ENCODE peak calls at places on chromosomes 11 and 22, in ten cellular contexts. One of them, this sample, is unnamed.

GRCh38 chr11:65640483-65641207 is 2.7 kb downstream of the SIPA1 start:
- DNase-seq in activated CD4-positive, alpha-beta T cell treated with anti-CD3 and anti-CD28 coated beads, Interleukin-2, amount 50 U/mL, for 48 hours: peak
- DNase-seq in ACHN: no peak
- DNase-seq in HTR-8/SVneo: no peak
- DNase-seq in T follicular helper cell: no peak
- DNase-seq in fibroblast of the aortic adventitia: no peak
- DNase-seq in kidney epithelial cell: no peak
- DNase-seq in Peyer's patch: no peak
- DNase-seq in effector CD4-positive, alpha-beta T cell: peak
- DNase-seq in T-cell: peak
- DNase-seq in this sample: no peak

GRCh38 chr11:95920460-95921105 is 3.3 kb downstream of the MTMR2 start:
- DNase-seq in activated CD4-positive, alpha-beta T cell treated with anti-CD3 and anti-CD28 coated beads, Interleukin-2, amount 50 U/mL, for 48 hours: no peak
- DNase-seq in ACHN: no peak
- DNase-seq in HTR-8/SVneo: no peak
- DNase-seq in T follicular helper cell: no peak
- DNase-seq in fibroblast of the aortic adventitia: peak
- DNase-seq in kidney epithelial cell: no peak
- DNase-seq in Peyer's patch: no peak
- DNase-seq in effector CD4-positive, alpha-beta T cell: no peak
- DNase-seq in T-cell: no peak
- DNase-seq in this sample: peak

GRCh38 chr11:115458877-115459276 is 45.3 kb downstream of the CADM1 start:
- DNase-seq in activated CD4-positive, alpha-beta T cell treated with anti-CD3 and anti-CD28 coated beads, Interleukin-2, amount 50 U/mL, for 48 hours: no peak
- DNase-seq in ACHN: no peak
- DNase-seq in HTR-8/SVneo: no peak
- DNase-seq in T follicular helper cell: no peak
- DNase-seq in fibroblast of the aortic adventitia: no peak
- DNase-seq in kidney epithelial cell: no peak
- DNase-seq in Peyer's patch: no peak
- DNase-seq in effector CD4-positive, alpha-beta T cell: no peak
- DNase-seq in T-cell: no peak
- DNase-seq in this sample: no peak

GRCh38 chr22:39171623-39172264 is 19.3 kb upstream of the CBX7 start:
- DNase-seq in activated CD4-positive, alpha-beta T cell treated with anti-CD3 and anti-CD28 coated beads, Interleukin-2, amount 50 U/mL, for 48 hours: no peak
- DNase-seq in ACHN: no peak
- DNase-seq in HTR-8/SVneo: no peak
- DNase-seq in T follicular helper cell: no peak
- DNase-seq in fibroblast of the aortic adventitia: no peak
- DNase-seq in kidney epithelial cell: no peak
- DNase-seq in Peyer's patch: no peak
- DNase-seq in effector CD4-positive, alpha-beta T cell: no peak
- DNase-seq in T-cell: no peak
- DNase-seq in this sample: no peak

GRCh38 chr11:5092821-5093585 is 23.6 kb downstream of the OR52E1 start:
- DNase-seq in activated CD4-positive, alpha-beta T cell treated with anti-CD3 and anti-CD28 coated beads, Interleukin-2, amount 50 U/mL, for 48 hours: no peak
- DNase-seq in ACHN: no peak
- DNase-seq in HTR-8/SVneo: no peak
- DNase-seq in T follicular helper cell: no peak
- DNase-seq in fibroblast of the aortic adventitia: no peak
- DNase-seq in kidney epithelial cell: no peak
- DNase-seq in Peyer's patch: no peak
- DNase-seq in effector CD4-positive, alpha-beta T cell: no peak
- DNase-seq in T-cell: no peak
- DNase-seq in this sample: no peak

GRCh38 chr11:111039982-111040381 is 205.5 kb upstream of the POU2AF2 start:
- DNase-seq in activated CD4-positive, alpha-beta T cell treated with anti-CD3 and anti-CD28 coated beads, Interleukin-2, amount 50 U/mL, for 48 hours: no peak
- DNase-seq in ACHN: no peak
- DNase-seq in HTR-8/SVneo: no peak
- DNase-seq in T follicular helper cell: no peak
- DNase-seq in fibroblast of the aortic adventitia: no peak
- DNase-seq in kidney epithelial cell: no peak
- DNase-seq in Peyer's patch: no peak
- DNase-seq in effector CD4-positive, alpha-beta T cell: no peak
- DNase-seq in T-cell: no peak
- DNase-seq in this sample: no peak

GRCh38 chr11:122686106-122686505 is 30.6 kb downstream of the UBASH3B start:
- DNase-seq in activated CD4-positive, alpha-beta T cell treated with anti-CD3 and anti-CD28 coated beads, Interleukin-2, amount 50 U/mL, for 48 hours: no peak
- DNase-seq in ACHN: peak
- DNase-seq in HTR-8/SVneo: no peak
- DNase-seq in T follicular helper cell: no peak
- DNase-seq in fibroblast of the aortic adventitia: no peak
- DNase-seq in kidney epithelial cell: peak
- DNase-seq in Peyer's patch: no peak
- DNase-seq in effector CD4-positive, alpha-beta T cell: no peak
- DNase-seq in T-cell: no peak
- DNase-seq in this sample: peak

GRCh38 chr11:92979176-92979575 is 9.7 kb downstream of the MTNR1B start:
- DNase-seq in activated CD4-positive, alpha-beta T cell treated with anti-CD3 and anti-CD28 coated beads, Interleukin-2, amount 50 U/mL, for 48 hours: no peak
- DNase-seq in ACHN: no peak
- DNase-seq in HTR-8/SVneo: no peak
- DNase-seq in T follicular helper cell: no peak
- DNase-seq in fibroblast of the aortic adventitia: no peak
- DNase-seq in kidney epithelial cell: no peak
- DNase-seq in Peyer's patch: no peak
- DNase-seq in effector CD4-positive, alpha-beta T cell: no peak
- DNase-seq in T-cell: no peak
- DNase-seq in this sample: no peak

GRCh38 chr11:1202776-1203504 is 19.9 kb upstream of the MUC5B start:
- DNase-seq in activated CD4-positive, alpha-beta T cell treated with anti-CD3 and anti-CD28 coated beads, Interleukin-2, amount 50 U/mL, for 48 hours: peak
- DNase-seq in ACHN: peak
- DNase-seq in HTR-8/SVneo: peak
- DNase-seq in T follicular helper cell: peak
- DNase-seq in fibroblast of the aortic adventitia: peak
- DNase-seq in kidney epithelial cell: no peak
- DNase-seq in Peyer's patch: peak
- DNase-seq in effector CD4-positive, alpha-beta T cell: peak
- DNase-seq in T-cell: peak
- DNase-seq in this sample: peak

GRCh38 chr11:17556999-17557398 is 9.9 kb downstream of the OTOG start:
- DNase-seq in activated CD4-positive, alpha-beta T cell treated with anti-CD3 and anti-CD28 coated beads, Interleukin-2, amount 50 U/mL, for 48 hours: no peak
- DNase-seq in ACHN: no peak
- DNase-seq in HTR-8/SVneo: no peak
- DNase-seq in T follicular helper cell: no peak
- DNase-seq in fibroblast of the aortic adventitia: no peak
- DNase-seq in kidney epithelial cell: no peak
- DNase-seq in Peyer's patch: no peak
- DNase-seq in effector CD4-positive, alpha-beta T cell: no peak
- DNase-seq in T-cell: no peak
- DNase-seq in this sample: no peak

GRCh38 chr11:4606231-4607015 is 1.6 kb downstream of the TRIM68 start:
- DNase-seq in activated CD4-positive, alpha-beta T cell treated with anti-CD3 and anti-CD28 coated beads, Interleukin-2, amount 50 U/mL, for 48 hours: no peak
- DNase-seq in ACHN: no peak
- DNase-seq in HTR-8/SVneo: no peak
- DNase-seq in T follicular helper cell: no peak
- DNase-seq in fibroblast of the aortic adventitia: peak
- DNase-seq in kidney epithelial cell: peak
- DNase-seq in Peyer's patch: no peak
- DNase-seq in effector CD4-positive, alpha-beta T cell: no peak
- DNase-seq in T-cell: no peak
- DNase-seq in this sample: peak

GRCh38 chr11:84438565-84438964 is 1152.4 kb upstream of the CCDC90B start:
- DNase-seq in activated CD4-positive, alpha-beta T cell treated with anti-CD3 and anti-CD28 coated beads, Interleukin-2, amount 50 U/mL, for 48 hours: no peak
- DNase-seq in ACHN: no peak
- DNase-seq in HTR-8/SVneo: no peak
- DNase-seq in T follicular helper cell: no peak
- DNase-seq in fibroblast of the aortic adventitia: no peak
- DNase-seq in kidney epithelial cell: no peak
- DNase-seq in Peyer's patch: no peak
- DNase-seq in effector CD4-positive, alpha-beta T cell: no peak
- DNase-seq in T-cell: no peak
- DNase-seq in this sample: no peak

GRCh38 chr22:33361581-33361980 is 303.4 kb upstream of the SYN3 start:
- DNase-seq in activated CD4-positive, alpha-beta T cell treated with anti-CD3 and anti-CD28 coated beads, Interleukin-2, amount 50 U/mL, for 48 hours: no peak
- DNase-seq in ACHN: peak
- DNase-seq in HTR-8/SVneo: no peak
- DNase-seq in T follicular helper cell: no peak
- DNase-seq in fibroblast of the aortic adventitia: no peak
- DNase-seq in kidney epithelial cell: no peak
- DNase-seq in Peyer's patch: no peak
- DNase-seq in effector CD4-positive, alpha-beta T cell: no peak
- DNase-seq in T-cell: no peak
- DNase-seq in this sample: peak

GRCh38 chr22:46965552-46966494 is 203.4 kb downstream of the TBC1D22A start:
- DNase-seq in activated CD4-positive, alpha-beta T cell treated with anti-CD3 and anti-CD28 coated beads, Interleukin-2, amount 50 U/mL, for 48 hours: no peak
- DNase-seq in ACHN: no peak
- DNase-seq in HTR-8/SVneo: no peak
- DNase-seq in T follicular helper cell: no peak
- DNase-seq in fibroblast of the aortic adventitia: no peak
- DNase-seq in kidney epithelial cell: no peak
- DNase-seq in Peyer's patch: no peak
- DNase-seq in effector CD4-positive, alpha-beta T cell: no peak
- DNase-seq in T-cell: no peak
- DNase-seq in this sample: no peak

GRCh38 chr11:131691558-131692041 is 321.2 kb downstream of the NTM start:
- DNase-seq in activated CD4-positive, alpha-beta T cell treated with anti-CD3 and anti-CD28 coated beads, Interleukin-2, amount 50 U/mL, for 48 hours: peak
- DNase-seq in ACHN: no peak
- DNase-seq in HTR-8/SVneo: peak
- DNase-seq in T follicular helper cell: no peak
- DNase-seq in fibroblast of the aortic adventitia: peak
- DNase-seq in kidney epithelial cell: no peak
- DNase-seq in Peyer's patch: no peak
- DNase-seq in effector CD4-positive, alpha-beta T cell: no peak
- DNase-seq in T-cell: no peak
- DNase-seq in this sample: peak

GRCh38 chr11:70085815-70086769 is 8.0 kb downstream of the ANO1 start:
- DNase-seq in activated CD4-positive, alpha-beta T cell treated with anti-CD3 and anti-CD28 coated beads, Interleukin-2, amount 50 U/mL, for 48 hours: no peak
- DNase-seq in ACHN: no peak
- DNase-seq in HTR-8/SVneo: no peak
- DNase-seq in T follicular helper cell: no peak
- DNase-seq in fibroblast of the aortic adventitia: no peak
- DNase-seq in kidney epithelial cell: no peak
- DNase-seq in Peyer's patch: no peak
- DNase-seq in effector CD4-positive, alpha-beta T cell: no peak
- DNase-seq in T-cell: no peak
- DNase-seq in this sample: no peak

GRCh38 chr11:69791266-69791665 is 16.1 kb upstream of the FGF4 start:
- DNase-seq in activated CD4-positive, alpha-beta T cell treated with anti-CD3 and anti-CD28 coated beads, Interleukin-2, amount 50 U/mL, for 48 hours: no peak
- DNase-seq in ACHN: peak
- DNase-seq in HTR-8/SVneo: peak
- DNase-seq in T follicular helper cell: no peak
- DNase-seq in fibroblast of the aortic adventitia: peak
- DNase-seq in kidney epithelial cell: peak
- DNase-seq in Peyer's patch: no peak
- DNase-seq in effector CD4-positive, alpha-beta T cell: no peak
- DNase-seq in T-cell: no peak
- DNase-seq in this sample: peak

GRCh38 chr22:30855677-30856518 is 112.7 kb downstream of the MORC2 start:
- DNase-seq in activated CD4-positive, alpha-beta T cell treated with anti-CD3 and anti-CD28 coated beads, Interleukin-2, amount 50 U/mL, for 48 hours: no peak
- DNase-seq in ACHN: no peak
- DNase-seq in HTR-8/SVneo: no peak
- DNase-seq in T follicular helper cell: no peak
- DNase-seq in fibroblast of the aortic adventitia: no peak
- DNase-seq in kidney epithelial cell: no peak
- DNase-seq in Peyer's patch: no peak
- DNase-seq in effector CD4-positive, alpha-beta T cell: no peak
- DNase-seq in T-cell: no peak
- DNase-seq in this sample: peak

GRCh38 chr22:21621891-21622623 is 7.8 kb downstream of the YDJC start:
- DNase-seq in activated CD4-positive, alpha-beta T cell treated with anti-CD3 and anti-CD28 coated beads, Interleukin-2, amount 50 U/mL, for 48 hours: no peak
- DNase-seq in ACHN: no peak
- DNase-seq in HTR-8/SVneo: no peak
- DNase-seq in T follicular helper cell: no peak
- DNase-seq in fibroblast of the aortic adventitia: no peak
- DNase-seq in kidney epithelial cell: no peak
- DNase-seq in Peyer's patch: no peak
- DNase-seq in effector CD4-positive, alpha-beta T cell: no peak
- DNase-seq in T-cell: no peak
- DNase-seq in this sample: no peak

GRCh38 chr11:4607111-4607510 is 920 bp downstream of the TRIM68 start:
- DNase-seq in activated CD4-positive, alpha-beta T cell treated with anti-CD3 and anti-CD28 coated beads, Interleukin-2, amount 50 U/mL, for 48 hours: no peak
- DNase-seq in ACHN: no peak
- DNase-seq in HTR-8/SVneo: no peak
- DNase-seq in T follicular helper cell: no peak
- DNase-seq in fibroblast of the aortic adventitia: peak
- DNase-seq in kidney epithelial cell: peak
- DNase-seq in Peyer's patch: no peak
- DNase-seq in effector CD4-positive, alpha-beta T cell: no peak
- DNase-seq in T-cell: no peak
- DNase-seq in this sample: peak

GRCh38 chr11:83566948-83567347 is 280.8 kb upstream of the CCDC90B start:
- DNase-seq in activated CD4-positive, alpha-beta T cell treated with anti-CD3 and anti-CD28 coated beads, Interleukin-2, amount 50 U/mL, for 48 hours: no peak
- DNase-seq in ACHN: peak
- DNase-seq in HTR-8/SVneo: no peak
- DNase-seq in T follicular helper cell: no peak
- DNase-seq in fibroblast of the aortic adventitia: peak
- DNase-seq in kidney epithelial cell: peak
- DNase-seq in Peyer's patch: no peak
- DNase-seq in effector CD4-positive, alpha-beta T cell: no peak
- DNase-seq in T-cell: no peak
- DNase-seq in this sample: peak

GRCh38 chr11:61488651-61489291 is 19.8 kb upstream of the LRRC10B start:
- DNase-seq in activated CD4-positive, alpha-beta T cell treated with anti-CD3 and anti-CD28 coated beads, Interleukin-2, amount 50 U/mL, for 48 hours: no peak
- DNase-seq in ACHN: no peak
- DNase-seq in HTR-8/SVneo: no peak
- DNase-seq in T follicular helper cell: no peak
- DNase-seq in fibroblast of the aortic adventitia: peak
- DNase-seq in kidney epithelial cell: no peak
- DNase-seq in Peyer's patch: peak
- DNase-seq in effector CD4-positive, alpha-beta T cell: no peak
- DNase-seq in T-cell: no peak
- DNase-seq in this sample: peak

GRCh38 chr22:43341565-43341964 is 1.6 kb downstream of the SCUBE1 start:
- DNase-seq in activated CD4-positive, alpha-beta T cell treated with anti-CD3 and anti-CD28 coated beads, Interleukin-2, amount 50 U/mL, for 48 hours: no peak
- DNase-seq in ACHN: no peak
- DNase-seq in HTR-8/SVneo: no peak
- DNase-seq in T follicular helper cell: no peak
- DNase-seq in fibroblast of the aortic adventitia: no peak
- DNase-seq in kidney epithelial cell: no peak
- DNase-seq in Peyer's patch: no peak
- DNase-seq in effector CD4-positive, alpha-beta T cell: no peak
- DNase-seq in T-cell: no peak
- DNase-seq in this sample: no peak

GRCh38 chr11:7417328-7417727 is 68.0 kb upstream of the OLFML1 start:
- DNase-seq in activated CD4-positive, alpha-beta T cell treated with anti-CD3 and anti-CD28 coated beads, Interleukin-2, amount 50 U/mL, for 48 hours: no peak
- DNase-seq in ACHN: no peak
- DNase-seq in HTR-8/SVneo: no peak
- DNase-seq in T follicular helper cell: no peak
- DNase-seq in fibroblast of the aortic adventitia: no peak
- DNase-seq in kidney epithelial cell: no peak
- DNase-seq in Peyer's patch: no peak
- DNase-seq in effector CD4-positive, alpha-beta T cell: no peak
- DNase-seq in T-cell: no peak
- DNase-seq in this sample: no peak

GRCh38 chr22:49413551-49413950 is 414.1 kb downstream of the BRD1 start:
- DNase-seq in activated CD4-positive, alpha-beta T cell treated with anti-CD3 and anti-CD28 coated beads, Interleukin-2, amount 50 U/mL, for 48 hours: no peak
- DNase-seq in ACHN: no peak
- DNase-seq in HTR-8/SVneo: no peak
- DNase-seq in T follicular helper cell: no peak
- DNase-seq in fibroblast of the aortic adventitia: no peak
- DNase-seq in kidney epithelial cell: no peak
- DNase-seq in Peyer's patch: no peak
- DNase-seq in effector CD4-positive, alpha-beta T cell: no peak
- DNase-seq in T-cell: no peak
- DNase-seq in this sample: no peak

GRCh38 chr11:19664896-19665548 is 47.6 kb upstream of the NAV2 start:
- DNase-seq in activated CD4-positive, alpha-beta T cell treated with anti-CD3 and anti-CD28 coated beads, Interleukin-2, amount 50 U/mL, for 48 hours: no peak
- DNase-seq in ACHN: no peak
- DNase-seq in HTR-8/SVneo: no peak
- DNase-seq in T follicular helper cell: no peak
- DNase-seq in fibroblast of the aortic adventitia: peak
- DNase-seq in kidney epithelial cell: no peak
- DNase-seq in Peyer's patch: no peak
- DNase-seq in effector CD4-positive, alpha-beta T cell: no peak
- DNase-seq in T-cell: no peak
- DNase-seq in this sample: peak

GRCh38 chr11:118434123-118434552 is 2.2 kb upstream of the KMT2A start:
- DNase-seq in activated CD4-positive, alpha-beta T cell treated with anti-CD3 and anti-CD28 coated beads, Interleukin-2, amount 50 U/mL, for 48 hours: no peak
- DNase-seq in ACHN: no peak
- DNase-seq in HTR-8/SVneo: no peak
- DNase-seq in T follicular helper cell: peak
- DNase-seq in fibroblast of the aortic adventitia: peak
- DNase-seq in kidney epithelial cell: no peak
- DNase-seq in Peyer's patch: no peak
- DNase-seq in effector CD4-positive, alpha-beta T cell: no peak
- DNase-seq in T-cell: peak
- DNase-seq in this sample: peak

GRCh38 chr22:30872282-30873041 is 96.1 kb downstream of the MORC2 start:
- DNase-seq in activated CD4-positive, alpha-beta T cell treated with anti-CD3 and anti-CD28 coated beads, Interleukin-2, amount 50 U/mL, for 48 hours: no peak
- DNase-seq in ACHN: no peak
- DNase-seq in HTR-8/SVneo: no peak
- DNase-seq in T follicular helper cell: no peak
- DNase-seq in fibroblast of the aortic adventitia: no peak
- DNase-seq in kidney epithelial cell: no peak
- DNase-seq in Peyer's patch: no peak
- DNase-seq in effector CD4-positive, alpha-beta T cell: no peak
- DNase-seq in T-cell: no peak
- DNase-seq in this sample: no peak

This sample was measured in cardiac fibroblast.